ENCODE peak calls at places on chromosome 21, in ten cellular contexts. U, C, Q, I, X, D, E, V, R and B are unnamed samples. For H3K9me3, the result is how much of the 10 kb centered on the place peaks cover.

GRCh38 chr21:38831526-38832467 is 26.1 kb downstream of the ETS2 start:
- DNase-seq in U (peak), C (no peak), Q (no peak), I (peak), X (peak), D (no peak), E (peak), V (peak), R (peak), B (no peak)

GRCh38 chr21:35150562-35151226 is 101.6 kb upstream of the RUNX1 start:
- DNase-seq in U (no peak), C (no peak), Q (no peak), I (no peak), X (no peak), D (no peak), E (no peak), V (no peak), R (no peak), B (no peak)

GRCh38 chr21:38170283-38170682 is 86.5 kb upstream of the KCNJ15 start:
- DNase-seq in U (no peak), C (no peak), Q (no peak), I (no peak), X (no peak), D (peak), E (peak), V (peak), R (peak), B (no peak)

GRCh38 chr21:16532841-16533240 is 803.1 kb downstream of the USP25 start:
- DNase-seq in U (no peak), C (no peak), Q (no peak), I (no peak), X (no peak), D (no peak), E (no peak), V (no peak), R (no peak), B (no peak)

GRCh38 chr21:37711294-37711844 is 204.9 kb downstream of the KCNJ6 start:
- DNase-seq in U (no peak), C (no peak), Q (no peak), I (no peak), X (no peak), D (peak), E (no peak), V (no peak), R (no peak), B (no peak)

GRCh38 chr21:39654951-39655350 is 42.2 kb downstream of the B3GALT5 start:
- DNase-seq in U (no peak), C (no peak), Q (no peak), I (peak), X (no peak), D (no peak), E (no peak), V (no peak), R (no peak), B (no peak)

GRCh38 chr21:41562101-41563000 is 54.4 kb upstream of the TMPRSS2 start:
- DNase-seq in U (no peak), C (no peak), Q (peak), I (peak), X (no peak), D (no peak), E (peak), V (no peak), R (no peak), B (no peak)

GRCh38 chr21:41387042-41387819 is 25.4 kb downstream of the MX2 start:
- DNase-seq in U (no peak), C (no peak), Q (no peak), I (no peak), X (no peak), D (no peak), E (no peak), V (no peak), R (no peak), B (no peak)

GRCh38 chr21:15415541-15416261 is 314.1 kb upstream of the USP25 start:
- DNase-seq in U (no peak), C (no peak), Q (no peak), I (no peak), X (no peak), D (no peak), E (peak), V (no peak), R (no peak), B (no peak)

GRCh38 chr21:33133912-33134311 is 64.0 kb downstream of the OLIG1 start:
- DNase-seq in U (no peak), C (no peak), Q (no peak), I (no peak), X (no peak), D (peak), E (no peak), V (no peak), R (no peak), B (no peak)

GRCh38 chr21:38267136-38267535 is 10.3 kb downstream of the KCNJ15 start:
- DNase-seq in U (no peak), C (no peak), Q (no peak), I (no peak), X (no peak), D (no peak), E (no peak), V (no peak), R (no peak), B (no peak)

GRCh38 chr21:45802425-45802824 is 158.9 kb downstream of the PCBP3 start:
- DNase-seq in U (no peak), C (no peak), Q (no peak), I (no peak), X (no peak), D (no peak), E (no peak), V (no peak), R (no peak), B (no peak)

GRCh38 chr21:15014220-15014619 is 50.6 kb downstream of the NRIP1 start:
- DNase-seq in U (no peak), C (no peak), Q (no peak), I (no peak), X (no peak), D (no peak), E (no peak), V (no peak), R (no peak), B (no peak)

GRCh38 chr21:35882791-35883240 is 177.5 kb downstream of the SETD4 start:
- DNase-seq in U (no peak), C (no peak), Q (no peak), I (no peak), X (no peak), D (no peak), E (no peak), V (no peak), R (no peak), B (no peak)

GRCh38 chr21:17613242-17613676 is 558 bp upstream of the BTG3 start:
- DNase-seq in U (no peak), C (no peak), Q (peak), I (peak), X (peak), D (no peak), E (no peak), V (peak), R (peak), B (no peak)

GRCh38 chr21:37263827-37264226 is 3.3 kb downstream of the VPS26C start:
- DNase-seq in U (no peak), C (no peak), Q (no peak), I (no peak), X (no peak), D (no peak), E (no peak), V (no peak), R (no peak), B (no peak)

GRCh38 chr21:34227386-34227852 is 136.4 kb upstream of the KCNE2 start:
- DNase-seq in U (no peak), C (no peak), Q (no peak), I (no peak), X (no peak), D (no peak), E (no peak), V (peak), R (no peak), B (no peak)

GRCh38 chr21:41537356-41537755 is 29.4 kb upstream of the TMPRSS2 start:
- DNase-seq in U (no peak), C (no peak), Q (no peak), I (no peak), X (no peak), D (no peak), E (no peak), V (no peak), R (no peak), B (no peak)

GRCh38 chr21:30243691-30244090 is 27.8 kb upstream of the CLDN8 start:
- DNase-seq in U (no peak), C (no peak), Q (no peak), I (no peak), X (no peak), D (no peak), E (no peak), V (no peak), R (no peak), B (no peak)

GRCh38 chr21:30238168-30238567 is 22.3 kb upstream of the CLDN8 start:
- DNase-seq in U (no peak), C (no peak), Q (no peak), I (no peak), X (no peak), D (no peak), E (no peak), V (no peak), R (no peak), B (no peak)

GRCh38 chr21:30240661-30241060 is 24.8 kb upstream of the CLDN8 start:
- DNase-seq in U (no peak), C (no peak), Q (no peak), I (no peak), X (no peak), D (no peak), E (no peak), V (no peak), R (no peak), B (no peak)
- H3K9me3 ChIP-seq in U (under half), C (under half), Q (under half), I (under half), X (under half), D (under half), E (under half), V (under half), R (under half), B (under half)

GRCh38 chr21:44625756-44626155 is 1.1 kb upstream of the KRTAP10-9 start:
- DNase-seq in U (no peak), C (no peak), Q (no peak), I (no peak), X (no peak), D (peak), E (no peak), V (no peak), R (no peak), B (no peak)

GRCh38 chr21:44630440-44630839 is 3.5 kb downstream of the KRTAP10-9 start:
- DNase-seq in U (no peak), C (no peak), Q (no peak), I (no peak), X (no peak), D (peak), E (no peak), V (no peak), R (no peak), B (no peak)

GRCh38 chr21:44626262-44626661 is 631 bp upstream of the KRTAP10-9 start:
- DNase-seq in U (no peak), C (no peak), Q (peak), I (peak), X (no peak), D (peak), E (no peak), V (no peak), R (no peak), B (no peak)

GRCh38 chr21:44626673-44627143 is at the start of gene KRTAP10-9:
- DNase-seq in U (no peak), C (no peak), Q (peak), I (no peak), X (no peak), D (peak), E (no peak), V (no peak), R (no peak), B (no peak)

DNA sequence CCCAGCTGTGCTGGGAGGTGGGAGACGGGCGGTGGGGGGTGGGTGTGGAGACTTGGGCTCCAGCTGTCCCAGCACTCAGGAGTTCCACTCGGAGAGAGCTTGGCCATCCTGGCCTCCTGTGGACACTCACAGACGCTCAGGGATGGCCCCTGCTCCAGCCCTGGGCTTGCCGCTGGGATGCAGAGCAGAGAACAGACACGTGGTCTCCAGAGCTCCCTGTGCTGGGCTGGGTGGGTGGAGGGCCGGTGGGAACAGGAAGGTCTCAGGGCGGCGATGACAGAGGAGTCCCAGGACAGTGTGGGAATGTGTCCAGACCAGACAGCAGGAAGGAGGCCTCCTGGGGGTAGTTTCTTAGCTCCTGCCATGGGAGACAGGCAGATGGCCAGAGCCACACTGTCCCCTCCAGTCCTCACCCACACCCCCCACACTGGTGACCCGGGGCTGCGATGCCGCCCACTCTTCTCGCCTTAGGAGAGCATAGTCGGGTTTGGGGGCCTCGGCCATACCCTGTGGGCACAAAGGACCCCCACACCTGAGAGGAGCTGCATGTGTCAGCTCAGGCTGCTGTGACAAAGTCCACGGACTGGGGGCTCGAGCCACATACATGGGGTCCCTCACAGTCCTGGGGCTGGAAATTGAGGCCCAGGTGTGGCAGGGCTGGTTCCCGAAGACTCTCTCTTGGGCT is 2.0 kb downstream of the KRTAP10-9 start:
- DNase-seq in U (no peak), C (no peak), Q (peak), I (no peak), X (no peak), D (peak), E (no peak), V (no peak), R (no peak), B (no peak)
- H3K9me3 ChIP-seq in U (under half), C (under half), Q (under half), I (under half), X (under half), D (under half), E (under half), V (under half), R (under half), B (under half)

GRCh38 chr21:42607525-42608102 is 45.8 kb upstream of the PDE9A start:
- DNase-seq in U (no peak), C (no peak), Q (no peak), I (no peak), X (no peak), D (no peak), E (no peak), V (no peak), R (no peak), B (no peak)
- H3K9me3 ChIP-seq in U (under half), C (under half), Q (under half), I (under half), X (under half), D (under half), E (under half), V (under half), R (under half), B (under half)

GRCh38 chr21:9738527-9738926 is 782.9 kb upstream of the TPTE start:
- DNase-seq in U (no peak), C (no peak), Q (no peak), I (no peak), X (peak), D (no peak), E (no peak), V (no peak), R (no peak), B (no peak)

GRCh38 chr21:9739240-9739639 is 782.1 kb upstream of the TPTE start:
- DNase-seq in U (no peak), C (no peak), Q (peak), I (no peak), X (no peak), D (no peak), E (no peak), V (no peak), R (no peak), B (no peak)

GRCh38 chr21:9737871-9738520 is 783.4 kb upstream of the TPTE start:
- DNase-seq in U (no peak), C (no peak), Q (no peak), I (no peak), X (no peak), D (no peak), E (no peak), V (no peak), R (no peak), B (no peak)

GRCh38 chr21:9730866-9731265 is 790.5 kb upstream of the TPTE start:
- DNase-seq in U (no peak), C (no peak), Q (no peak), I (no peak), X (peak), D (no peak), E (no peak), V (no peak), R (no peak), B (no peak)

DNA sequence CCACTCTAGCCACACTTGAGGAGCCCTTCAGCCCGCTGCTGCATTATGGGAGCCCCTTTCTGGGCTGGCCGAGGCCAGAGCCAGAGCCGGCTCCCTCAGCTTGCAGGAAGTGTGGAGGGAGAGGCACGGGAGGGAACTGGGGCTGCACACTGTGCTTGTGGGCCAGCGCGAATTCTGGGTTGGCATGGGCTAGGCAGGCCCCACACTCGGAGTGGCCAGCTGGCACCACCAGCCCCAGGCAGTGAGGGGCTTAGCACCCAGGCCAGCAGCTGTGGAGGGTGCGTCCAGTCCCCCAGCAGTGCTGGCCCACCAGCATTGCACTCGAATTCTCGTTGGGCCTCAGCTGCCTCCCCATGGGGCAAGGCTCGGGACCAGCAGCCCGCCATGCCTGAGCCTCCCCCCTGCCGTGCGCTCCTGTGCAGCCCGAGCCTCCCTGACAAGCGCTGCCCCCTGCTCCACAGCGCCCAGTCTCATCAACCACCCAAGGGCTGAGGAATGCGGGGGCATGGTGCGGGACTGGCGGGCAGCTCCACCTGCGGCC is 785.9 kb upstream of the TPTE start:
- DNase-seq in U (no peak), C (no peak), Q (peak), I (no peak), X (peak), D (no peak), E (no peak), V (no peak), R (no peak), B (no peak)
- H3K9me3 ChIP-seq in U (under half), C (under half), Q (under half), I (under half), X (under half), D (half or more), E (under half), V (under half), R (under half), B (under half)